ENCODE peak calls at places on chromosomes 11 and 22, in seven cellular contexts. S, V, Y, N, L, Q and J are unnamed samples. For H3K4me1 and H3K36me3, the result is how much of the 10 kb centered on the place peaks cover.

GRCh38 chr11:126029805-126030204 is 32.9 kb downstream of the CDON start:
- DNase-seq in S (no peak), V (no peak), Y (no peak), N (no peak), L (no peak), Q (no peak), J (no peak)

GRCh38 chr11:134644489-134645456 is 232.7 kb upstream of the B3GAT1 start:
- DNase-seq in S (no peak), V (no peak), Y (no peak), N (no peak), L (no peak), Q (no peak), J (peak)

GRCh38 chr22:32723632-32724031 is 77.9 kb upstream of the TIMP3 start:
- DNase-seq in S (peak), V (peak), Y (peak), N (peak), L (peak), Q (no peak), J (peak)

GRCh38 chr22:37818397-37819099 is 4.6 kb upstream of the GALR3 start:
- DNase-seq in S (peak), V (peak), Y (peak), N (peak), L (no peak), Q (peak), J (peak)

GRCh38 chr11:122910775-122911174 is 28.2 kb downstream of the JHY start:
- DNase-seq in S (no peak), V (no peak), Y (peak), N (peak), L (no peak), Q (no peak), J (no peak)

GRCh38 chr22:25765016-25765367 is 23.0 kb downstream of the MYO18B start:
- DNase-seq in S (no peak), V (no peak), Y (no peak), N (no peak), L (no peak), Q (no peak), J (no peak)

GRCh38 chr22:39997939-39998726 is 3.4 kb downstream of the FAM83F start:
- DNase-seq in S (no peak), V (no peak), Y (no peak), N (peak), L (no peak), Q (no peak), J (no peak)

GRCh38 chr11:119521551-119521950 is 98.6 kb upstream of the THY1 start:
- DNase-seq in S (no peak), V (no peak), Y (no peak), N (no peak), L (no peak), Q (no peak), J (no peak)

GRCh38 chr11:10623797-10624761 is 55.6 kb upstream of the LYVE1 start:
- DNase-seq in S (peak), V (peak), Y (peak), N (no peak), L (no peak), Q (no peak), J (no peak)

GRCh38 chr22:40955516-40955915 is 4.3 kb downstream of the RBX1 start:
- DNase-seq in S (no peak), V (no peak), Y (peak), N (peak), L (no peak), Q (no peak), J (no peak)

GRCh38 chr11:112630496-112630895 is 330.7 kb upstream of the NCAM1 start:
- DNase-seq in S (no peak), V (no peak), Y (no peak), N (no peak), L (no peak), Q (no peak), J (no peak)

GRCh38 chr22:32880906-32881596 is 79.5 kb downstream of the TIMP3 start:
- DNase-seq in S (peak), V (no peak), Y (no peak), N (peak), L (no peak), Q (no peak), J (peak)

GRCh38 chr11:111086058-111086457 is 159.5 kb upstream of the POU2AF2 start:
- DNase-seq in S (no peak), V (no peak), Y (no peak), N (no peak), L (no peak), Q (no peak), J (no peak)

GRCh38 chr22:27456696-27457503 is 344.7 kb downstream of the MN1 start:
- DNase-seq in S (no peak), V (no peak), Y (peak), N (peak), L (no peak), Q (no peak), J (peak)

GRCh38 chr11:66787934-66788758 is 55.1 kb upstream of the RCE1 start:
- DNase-seq in S (no peak), V (no peak), Y (no peak), N (no peak), L (no peak), Q (no peak), J (no peak)

GRCh38 chr11:33867996-33868645 is 23.8 kb downstream of the LMO2 start:
- DNase-seq in S (no peak), V (no peak), Y (no peak), N (no peak), L (no peak), Q (no peak), J (no peak)

GRCh38 chr11:8709002-8709672 is 26.5 kb downstream of the RPL27A start:
- DNase-seq in S (no peak), V (no peak), Y (peak), N (peak), L (peak), Q (no peak), J (peak)

GRCh38 chr11:123235687-123236261 is 40.7 kb upstream of the CLMP start:
- DNase-seq in S (no peak), V (no peak), Y (peak), N (peak), L (no peak), Q (no peak), J (no peak)

GRCh38 chr11:126034026-126034822 is 28.4 kb downstream of the CDON start:
- DNase-seq in S (no peak), V (no peak), Y (no peak), N (no peak), L (no peak), Q (no peak), J (no peak)

GRCh38 chr22:45502215-45503070 is at the start of gene FBLN1:
- DNase-seq in S (peak), V (no peak), Y (peak), N (peak), L (no peak), Q (no peak), J (peak)

GRCh38 chr22:27122561-27122960 is 465.2 kb downstream of the MIAT start:
- DNase-seq in S (no peak), V (no peak), Y (no peak), N (no peak), L (no peak), Q (no peak), J (no peak)

GRCh38 chr11:77779935-77780334 is 40.6 kb downstream of the RSF1 start:
- DNase-seq in S (no peak), V (no peak), Y (peak), N (peak), L (no peak), Q (no peak), J (no peak)

GRCh38 chr22:31337178-31337577 is 9.0 kb downstream of the PATZ1 start:
- DNase-seq in S (no peak), V (no peak), Y (peak), N (no peak), L (no peak), Q (no peak), J (no peak)

GRCh38 chr11:70074701-70075100 is 3.4 kb upstream of the ANO1 start:
- DNase-seq in S (no peak), V (no peak), Y (no peak), N (no peak), L (no peak), Q (no peak), J (no peak)

GRCh38 chr22:42174062-42174461 is 43.5 kb upstream of the CYP2D6 start:
- DNase-seq in S (no peak), V (no peak), Y (no peak), N (no peak), L (no peak), Q (no peak), J (no peak)

GRCh38 chr22:40560551-40560950 is 76.0 kb downstream of the MRTFA start:
- DNase-seq in S (no peak), V (no peak), Y (peak), N (peak), L (no peak), Q (no peak), J (no peak)

GRCh38 chr22:36117053-36117554 is 43.5 kb downstream of the APOL3 start:
- DNase-seq in S (no peak), V (no peak), Y (no peak), N (no peak), L (no peak), Q (no peak), J (no peak)

GRCh38 chr11:62280452-62280851 is 10.5 kb downstream of the SCGB2A2 start:
- DNase-seq in S (no peak), V (no peak), Y (no peak), N (no peak), L (no peak), Q (no peak), J (no peak)

GRCh38 chr11:65997286-65997685 is 4.7 kb downstream of the EIF1AD start:
- DNase-seq in S (no peak), V (no peak), Y (no peak), N (no peak), L (no peak), Q (no peak), J (no peak)

GRCh38 chr22:47043835-47044721 is 281.6 kb downstream of the TBC1D22A start:
- DNase-seq in S (peak), V (no peak), Y (peak), N (no peak), L (no peak), Q (no peak), J (peak)

GRCh38 chr11:31882951-31883392 is 71.8 kb upstream of the PAX6 start:
- DNase-seq in S (no peak), V (no peak), Y (peak), N (no peak), L (no peak), Q (no peak), J (no peak)

GRCh38 chr22:37282385-37282677 is at the start of gene CYTH4:
- DNase-seq in S (peak), V (peak), Y (no peak), N (no peak), L (no peak), Q (peak), J (peak)

GRCh38 chr11:128691802-128692749 is 1.8 kb upstream of the FLI1 start:
- DNase-seq in S (no peak), V (no peak), Y (peak), N (peak), L (no peak), Q (no peak), J (no peak)

GRCh38 chr11:111733009-111733408 is 33.2 kb downstream of the PPP2R1B start:
- DNase-seq in S (no peak), V (no peak), Y (peak), N (peak), L (no peak), Q (no peak), J (peak)

GRCh38 chr11:13486926-13487660 is 8.7 kb downstream of the PTH start:
- DNase-seq in S (peak), V (peak), Y (peak), N (peak), L (no peak), Q (peak), J (peak)

GRCh38 chr22:45491841-45492240 is 10.8 kb upstream of the FBLN1 start:
- DNase-seq in S (no peak), V (no peak), Y (no peak), N (no peak), L (no peak), Q (no peak), J (no peak)

GRCh38 chr11:64093233-64094039 is 57.7 kb downstream of the FLRT1 start:
- DNase-seq in S (no peak), V (no peak), Y (no peak), N (no peak), L (no peak), Q (no peak), J (no peak)
- H3K4me1 ChIP-seq in S (under half), V (under half), Y (under half), N (under half), L (under half), Q (under half), J (under half)

GRCh38 chr11:28058333-28058732 is 49.6 kb downstream of the KIF18A start:
- DNase-seq in S (no peak), V (no peak), Y (peak), N (peak), L (no peak), Q (no peak), J (no peak)
- H3K36me3 ChIP-seq in S (under half), V (half or more), Y (under half), N (under half), L (under half), Q (under half), J (under half)

DNA sequence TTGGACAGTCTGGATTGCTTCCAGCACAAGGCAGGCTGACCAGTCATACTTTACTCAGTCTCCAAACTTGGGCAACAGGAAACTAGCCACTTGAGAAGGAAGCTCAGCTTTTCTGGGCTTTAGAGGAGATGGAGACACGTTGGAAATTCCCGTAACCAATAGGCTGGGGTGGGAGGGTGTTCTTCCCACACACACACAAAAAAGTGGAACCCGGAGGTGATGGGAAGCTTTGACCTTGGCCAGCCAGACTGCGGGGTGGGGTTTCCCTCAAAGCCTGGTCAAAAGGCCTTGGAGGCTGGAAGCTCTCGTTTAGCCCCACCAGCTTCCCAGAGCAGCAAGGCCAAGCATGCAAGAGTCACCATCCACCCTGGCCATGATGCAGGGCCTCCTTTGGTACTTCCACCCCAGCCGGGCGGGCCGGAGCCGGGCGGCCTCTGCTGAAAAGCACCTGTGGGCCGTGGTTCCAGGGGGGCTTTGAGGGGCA is 126.2 kb downstream of the BCR start:
- DNase-seq in S (peak), V (no peak), Y (peak), N (peak), L (no peak), Q (no peak), J (peak)
- H3K4me1 ChIP-seq in S (under half), V (under half), Y (under half), N (under half), L (under half), Q (under half), J (under half)

GRCh38 chr11:46776878-46777277 is 57.9 kb downstream of the F2 start:
- DNase-seq in S (no peak), V (no peak), Y (no peak), N (no peak), L (no peak), Q (no peak), J (no peak)
- H3K36me3 ChIP-seq in S (half or more), V (half or more), Y (half or more), N (half or more), L (under half), Q (half or more), J (under half)

GRCh38 chr11:15981292-15981691 is 375.1 kb downstream of the SOX6 start:
- DNase-seq in S (no peak), V (no peak), Y (no peak), N (no peak), L (no peak), Q (no peak), J (no peak)
- H3K4me1 ChIP-seq in S (under half), V (under half), Y (under half), N (under half), L (under half), Q (under half), J (under half)